ENCODE peak calls at places on chromosomes 7 and 10, in four cellular contexts. One of them, this sample, is unnamed.

GRCh38 chr10:120700421-120700820 is 150.7 kb upstream of the WDR11 start:
- DNase-seq in mammary epithelial cell: no peak
- DNase-seq in mucosa of descending colon: no peak
- DNase-seq in effector memory CD4-positive, alpha-beta T cell: no peak
- DNase-seq in this sample: no peak

GRCh38 chr10:11154333-11154732 is 136.7 kb downstream of the CELF2 start:
- DNase-seq in mammary epithelial cell: no peak
- DNase-seq in mucosa of descending colon: no peak
- DNase-seq in effector memory CD4-positive, alpha-beta T cell: no peak
- DNase-seq in this sample: no peak

GRCh38 chr10:95241533-95241932 is 47.5 kb downstream of the ACSM6 start:
- DNase-seq in mammary epithelial cell: no peak
- DNase-seq in mucosa of descending colon: no peak
- DNase-seq in effector memory CD4-positive, alpha-beta T cell: no peak
- DNase-seq in this sample: peak; percentile 86

GRCh38 chr7:149569025-149569725 is 71.6 kb upstream of the ZNF746 start:
- DNase-seq in mammary epithelial cell: no peak
- DNase-seq in mucosa of descending colon: no peak
- DNase-seq in effector memory CD4-positive, alpha-beta T cell: no peak
- DNase-seq in this sample: peak; percentile 21

GRCh38 chr7:12358694-12359093 is 45.0 kb downstream of the VWDE start:
- DNase-seq in mammary epithelial cell: no peak
- DNase-seq in mucosa of descending colon: no peak
- DNase-seq in effector memory CD4-positive, alpha-beta T cell: no peak
- DNase-seq in this sample: no peak

GRCh38 chr7:85102813-85103350 is 84.0 kb downstream of the SEMA3D start:
- DNase-seq in mammary epithelial cell: no peak
- DNase-seq in mucosa of descending colon: no peak
- DNase-seq in effector memory CD4-positive, alpha-beta T cell: no peak
- DNase-seq in this sample: no peak

GRCh38 chr10:102310356-102311024 is 65.2 kb downstream of the GBF1 start:
- DNase-seq in mammary epithelial cell: peak; percentile 32
- DNase-seq in mucosa of descending colon: no peak
- DNase-seq in effector memory CD4-positive, alpha-beta T cell: no peak
- DNase-seq in this sample: peak; percentile 78

GRCh38 chr10:96488161-96488935 is 25.4 kb downstream of the TLL2 start:
- DNase-seq in mammary epithelial cell: no peak
- DNase-seq in mucosa of descending colon: no peak
- DNase-seq in effector memory CD4-positive, alpha-beta T cell: no peak
- DNase-seq in this sample: no peak

GRCh38 chr10:86169506-86170254 is 196.9 kb downstream of the GRID1 start:
- DNase-seq in mammary epithelial cell: no peak
- DNase-seq in mucosa of descending colon: no peak
- DNase-seq in effector memory CD4-positive, alpha-beta T cell: no peak
- DNase-seq in this sample: no peak

GRCh38 chr7:24779283-24779655 is 22.0 kb upstream of the GSDME start:
- DNase-seq in mammary epithelial cell: no peak
- DNase-seq in mucosa of descending colon: no peak
- DNase-seq in effector memory CD4-positive, alpha-beta T cell: no peak
- DNase-seq in this sample: no peak

GRCh38 chr7:131190146-131190545 is 137.5 kb upstream of the MKLN1 start:
- DNase-seq in mammary epithelial cell: no peak
- DNase-seq in mucosa of descending colon: no peak
- DNase-seq in effector memory CD4-positive, alpha-beta T cell: no peak
- DNase-seq in this sample: no peak

GRCh38 chr10:36886303-36886891 is 239.0 kb upstream of the ANKRD30A start:
- DNase-seq in mammary epithelial cell: no peak
- DNase-seq in mucosa of descending colon: no peak
- DNase-seq in effector memory CD4-positive, alpha-beta T cell: no peak
- DNase-seq in this sample: no peak

GRCh38 chr10:43294241-43294658 is 27.4 kb upstream of the RASGEF1A start:
- DNase-seq in mammary epithelial cell: no peak
- DNase-seq in mucosa of descending colon: no peak
- DNase-seq in effector memory CD4-positive, alpha-beta T cell: peak; percentile 67
- DNase-seq in this sample: no peak

GRCh38 chr7:98286701-98287485 is 5.4 kb downstream of the BRI3 start:
- DNase-seq in mammary epithelial cell: no peak
- DNase-seq in mucosa of descending colon: no peak
- DNase-seq in effector memory CD4-positive, alpha-beta T cell: no peak
- DNase-seq in this sample: no peak

GRCh38 chr10:76329891-76330575 is 898.6 kb downstream of the LRMDA start:
- DNase-seq in mammary epithelial cell: peak; percentile 54
- DNase-seq in mucosa of descending colon: no peak
- DNase-seq in effector memory CD4-positive, alpha-beta T cell: no peak
- DNase-seq in this sample: no peak

GRCh38 chr7:34928052-34928451 is 109.2 kb downstream of the DPY19L1 start:
- DNase-seq in mammary epithelial cell: peak; percentile 9
- DNase-seq in mucosa of descending colon: no peak
- DNase-seq in effector memory CD4-positive, alpha-beta T cell: no peak
- DNase-seq in this sample: no peak

GRCh38 chr7:101681170-101682007 is 52.3 kb upstream of the MYL10 start:
- DNase-seq in mammary epithelial cell: peak; percentile 70
- DNase-seq in mucosa of descending colon: no peak
- DNase-seq in effector memory CD4-positive, alpha-beta T cell: no peak
- DNase-seq in this sample: no peak

GRCh38 chr10:130775311-130775710 is 536.2 kb downstream of the TCERG1L start:
- DNase-seq in mammary epithelial cell: no peak
- DNase-seq in mucosa of descending colon: no peak
- DNase-seq in effector memory CD4-positive, alpha-beta T cell: no peak
- DNase-seq in this sample: no peak

GRCh38 chr10:119042169-119042568 is 12.7 kb downstream of the NANOS1 start:
- DNase-seq in mammary epithelial cell: no peak
- DNase-seq in mucosa of descending colon: no peak
- DNase-seq in effector memory CD4-positive, alpha-beta T cell: no peak
- DNase-seq in this sample: no peak
- H3K36me3 ChIP-seq in mammary epithelial cell: peaks cover 71% of the 10 kb centered on the region
- H3K36me3 ChIP-seq in mucosa of descending colon: peaks cover 26% of the 10 kb centered on the region
- H3K36me3 ChIP-seq in effector memory CD4-positive, alpha-beta T cell: peaks cover 92% of the 10 kb centered on the region
- H3K36me3 ChIP-seq in this sample: peaks cover 96% of the 10 kb centered on the region

GRCh38 chr10:100357073-100357858 is 10.2 kb downstream of the SCD start:
- DNase-seq in mammary epithelial cell: no peak
- DNase-seq in mucosa of descending colon: no peak
- DNase-seq in effector memory CD4-positive, alpha-beta T cell: no peak
- DNase-seq in this sample: no peak

GRCh38 chr10:100360234-100360633 is 13.2 kb downstream of the SCD start:
- DNase-seq in mammary epithelial cell: no peak
- DNase-seq in mucosa of descending colon: no peak
- DNase-seq in effector memory CD4-positive, alpha-beta T cell: no peak
- DNase-seq in this sample: no peak

GRCh38 chr10:100359529-100360150 is 12.6 kb downstream of the SCD start:
- DNase-seq in mammary epithelial cell: no peak
- DNase-seq in mucosa of descending colon: no peak
- DNase-seq in effector memory CD4-positive, alpha-beta T cell: no peak
- DNase-seq in this sample: no peak

GRCh38 chr10:100356067-100357017 is 9.3 kb downstream of the SCD start:
- DNase-seq in mammary epithelial cell: no peak
- DNase-seq in mucosa of descending colon: no peak
- DNase-seq in effector memory CD4-positive, alpha-beta T cell: no peak
- DNase-seq in this sample: no peak

GRCh38 chr10:100359030-100359432 is 12.0 kb downstream of the SCD start:
- DNase-seq in mammary epithelial cell: no peak
- DNase-seq in mucosa of descending colon: no peak
- DNase-seq in effector memory CD4-positive, alpha-beta T cell: no peak
- DNase-seq in this sample: no peak
- H3K36me3 ChIP-seq in mammary epithelial cell: peaks cover 45% of the 10 kb centered on the region
- H3K36me3 ChIP-seq in mucosa of descending colon: no peaks in the 10 kb centered on the region
- H3K36me3 ChIP-seq in effector memory CD4-positive, alpha-beta T cell: peaks cover 2% of the 10 kb centered on the region
- H3K36me3 ChIP-seq in this sample: no peaks in the 10 kb centered on the region

GRCh38 chr10:62194924-62195674 is 73.5 kb downstream of the RTKN2 start:
- DNase-seq in mammary epithelial cell: no peak
- DNase-seq in mucosa of descending colon: no peak
- DNase-seq in effector memory CD4-positive, alpha-beta T cell: no peak
- DNase-seq in this sample: no peak

GRCh38 chr10:62196528-62196927 is 72.1 kb downstream of the RTKN2 start:
- DNase-seq in mammary epithelial cell: no peak
- DNase-seq in mucosa of descending colon: no peak
- DNase-seq in effector memory CD4-positive, alpha-beta T cell: no peak
- DNase-seq in this sample: no peak

GRCh38 chr10:62193479-62193878 is 75.2 kb downstream of the RTKN2 start:
- DNase-seq in mammary epithelial cell: no peak
- DNase-seq in mucosa of descending colon: no peak
- DNase-seq in effector memory CD4-positive, alpha-beta T cell: no peak
- DNase-seq in this sample: no peak

GRCh38 chr10:62199584-62199983 is 69.1 kb downstream of the RTKN2 start:
- DNase-seq in mammary epithelial cell: peak; percentile 29
- DNase-seq in mucosa of descending colon: no peak
- DNase-seq in effector memory CD4-positive, alpha-beta T cell: no peak
- DNase-seq in this sample: no peak

GRCh38 chr10:62195675-62195926 is 73.0 kb downstream of the RTKN2 start:
- DNase-seq in mammary epithelial cell: no peak
- DNase-seq in mucosa of descending colon: no peak
- DNase-seq in effector memory CD4-positive, alpha-beta T cell: no peak
- DNase-seq in this sample: no peak
- H3K36me3 ChIP-seq in mammary epithelial cell: peaks cover 3% of the 10 kb centered on the region
- H3K36me3 ChIP-seq in mucosa of descending colon: no peaks in the 10 kb centered on the region
- H3K36me3 ChIP-seq in effector memory CD4-positive, alpha-beta T cell: no peaks in the 10 kb centered on the region
- H3K36me3 ChIP-seq in this sample: no peaks in the 10 kb centered on the region

GRCh38 chr7:91518058-91518457 is 253.8 kb downstream of the FZD1 start:
- DNase-seq in mammary epithelial cell: no peak
- DNase-seq in mucosa of descending colon: no peak
- DNase-seq in effector memory CD4-positive, alpha-beta T cell: no peak
- DNase-seq in this sample: no peak
- H3K36me3 ChIP-seq in mammary epithelial cell: no peaks in the 10 kb centered on the region
- H3K36me3 ChIP-seq in mucosa of descending colon: no peaks in the 10 kb centered on the region
- H3K36me3 ChIP-seq in effector memory CD4-positive, alpha-beta T cell: no peaks in the 10 kb centered on the region
- H3K36me3 ChIP-seq in this sample: no peaks in the 10 kb centered on the region

DNA sequence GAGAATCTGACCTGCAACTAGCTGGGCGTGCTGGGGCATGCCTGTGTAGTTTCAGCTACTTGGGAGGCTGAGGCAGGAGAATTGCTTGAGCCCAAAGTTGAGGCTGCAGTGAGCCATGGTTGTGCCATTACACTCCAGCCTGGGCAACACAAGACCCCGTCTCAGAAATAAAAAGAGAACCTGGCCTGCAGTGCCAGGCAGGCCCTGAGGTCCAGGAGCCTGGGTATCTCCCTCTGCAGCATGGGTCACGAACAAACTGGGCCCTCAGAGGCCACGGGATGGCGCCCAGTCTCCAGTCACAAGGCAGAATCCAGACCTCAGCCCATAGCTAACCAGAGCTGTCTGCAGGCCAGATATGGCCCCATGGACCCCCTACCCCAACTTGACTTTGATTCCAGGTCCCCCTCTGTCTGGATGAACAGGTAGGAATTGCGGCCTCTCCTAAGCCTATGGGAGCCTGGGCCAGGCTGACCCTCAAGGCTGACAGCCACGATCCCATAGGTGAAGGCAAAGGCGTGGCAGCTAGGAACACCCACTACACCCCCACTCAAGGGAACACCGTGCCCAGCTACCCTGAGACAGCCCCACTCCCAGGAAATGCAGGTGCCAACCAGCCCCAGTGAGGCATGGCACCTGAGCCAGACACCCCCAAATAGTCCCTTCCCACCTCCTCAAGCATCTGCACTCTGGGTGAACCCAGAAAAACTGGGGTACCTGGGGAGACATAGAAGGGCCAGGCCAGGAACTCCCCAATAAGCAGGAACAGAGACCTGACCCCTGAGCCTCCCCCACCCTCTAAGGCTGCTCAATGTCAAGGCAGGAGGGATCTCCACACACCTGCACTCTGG is 102.8 kb upstream of the TNRC18 start:
- DNase-seq in mammary epithelial cell: peak; percentile 76
- DNase-seq in mucosa of descending colon: no peak
- DNase-seq in effector memory CD4-positive, alpha-beta T cell: no peak
- DNase-seq in this sample: no peak
- H3K36me3 ChIP-seq in mammary epithelial cell: peaks cover 21% of the 10 kb centered on the region
- H3K36me3 ChIP-seq in mucosa of descending colon: peaks cover 11% of the 10 kb centered on the region
- H3K36me3 ChIP-seq in effector memory CD4-positive, alpha-beta T cell: peaks cover 36% of the 10 kb centered on the region
- H3K36me3 ChIP-seq in this sample: peaks cover 56% of the 10 kb centered on the region

DNA sequence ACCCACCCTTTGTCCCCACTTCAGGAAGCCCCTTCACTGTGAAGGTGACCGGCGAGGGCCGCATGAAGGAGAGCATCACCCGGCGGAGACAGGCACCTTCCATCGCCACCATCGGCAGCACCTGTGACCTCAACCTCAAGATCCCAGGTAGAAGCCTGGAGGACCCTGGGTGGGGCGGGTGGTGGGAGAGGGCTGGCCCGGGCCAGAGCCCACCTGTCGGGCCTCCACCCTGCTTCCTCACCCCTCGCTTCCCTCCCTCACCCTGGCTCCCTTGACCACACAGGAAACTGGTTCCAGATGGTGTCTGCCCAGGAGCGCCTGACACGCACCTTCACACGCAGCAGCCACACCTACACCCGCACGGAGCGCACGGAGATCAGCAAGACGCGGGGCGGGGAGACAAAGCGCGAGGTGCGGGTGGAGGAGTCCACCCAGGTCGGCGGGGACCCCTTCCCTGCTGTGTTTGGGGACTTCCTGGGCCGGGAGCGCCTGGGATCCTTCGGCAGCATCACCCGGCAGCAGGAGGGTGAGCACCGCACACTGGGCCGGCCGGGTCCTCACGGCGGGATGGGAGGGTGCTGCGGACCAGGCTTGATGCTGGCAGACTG is 8.9 kb upstream of the ATP6V1F start:
- DNase-seq in mammary epithelial cell: no peak
- DNase-seq in mucosa of descending colon: no peak
- DNase-seq in effector memory CD4-positive, alpha-beta T cell: no peak
- DNase-seq in this sample: no peak
- H3K36me3 ChIP-seq in mammary epithelial cell: no peaks in the 10 kb centered on the region
- H3K36me3 ChIP-seq in mucosa of descending colon: no peaks in the 10 kb centered on the region
- H3K36me3 ChIP-seq in effector memory CD4-positive, alpha-beta T cell: no peaks in the 10 kb centered on the region
- H3K36me3 ChIP-seq in this sample: peaks cover 93% of the 10 kb centered on the region

GRCh38 chr7:44535348-44536064 is 5.6 kb downstream of the NPC1L1 start:
- DNase-seq in mammary epithelial cell: no peak
- DNase-seq in mucosa of descending colon: no peak
- DNase-seq in effector memory CD4-positive, alpha-beta T cell: no peak
- DNase-seq in this sample: no peak
- H3K36me3 ChIP-seq in mammary epithelial cell: no peaks in the 10 kb centered on the region
- H3K36me3 ChIP-seq in mucosa of descending colon: no peaks in the 10 kb centered on the region
- H3K36me3 ChIP-seq in effector memory CD4-positive, alpha-beta T cell: no peaks in the 10 kb centered on the region
- H3K36me3 ChIP-seq in this sample: no peaks in the 10 kb centered on the region

GRCh38 chr10:59804220-59804619 is 51.0 kb upstream of the MRLN start:
- DNase-seq in mammary epithelial cell: no peak
- DNase-seq in mucosa of descending colon: no peak
- DNase-seq in effector memory CD4-positive, alpha-beta T cell: no peak
- DNase-seq in this sample: no peak

GRCh38 chr10:59805043-59805442 is 51.8 kb upstream of the MRLN start:
- DNase-seq in mammary epithelial cell: no peak
- DNase-seq in mucosa of descending colon: peak; percentile 49
- DNase-seq in effector memory CD4-positive, alpha-beta T cell: no peak
- DNase-seq in this sample: no peak

GRCh38 chr10:59803714-59804113 is 50.5 kb upstream of the MRLN start:
- DNase-seq in mammary epithelial cell: no peak
- DNase-seq in mucosa of descending colon: no peak
- DNase-seq in effector memory CD4-positive, alpha-beta T cell: no peak
- DNase-seq in this sample: no peak

GRCh38 chr10:59799421-59799820 is 46.2 kb upstream of the MRLN start:
- DNase-seq in mammary epithelial cell: no peak
- DNase-seq in mucosa of descending colon: no peak
- DNase-seq in effector memory CD4-positive, alpha-beta T cell: no peak
- DNase-seq in this sample: no peak

GRCh38 chr10:59801171-59801570 is 47.9 kb upstream of the MRLN start:
- DNase-seq in mammary epithelial cell: no peak
- DNase-seq in mucosa of descending colon: no peak
- DNase-seq in effector memory CD4-positive, alpha-beta T cell: no peak
- DNase-seq in this sample: no peak
- H3K36me3 ChIP-seq in mammary epithelial cell: peaks cover 30% of the 10 kb centered on the region
- H3K36me3 ChIP-seq in mucosa of descending colon: no peaks in the 10 kb centered on the region
- H3K36me3 ChIP-seq in effector memory CD4-positive, alpha-beta T cell: peaks cover 45% of the 10 kb centered on the region
- H3K36me3 ChIP-seq in this sample: peaks cover 51% of the 10 kb centered on the region

This sample was measured in esophagus muscularis mucosa.